ENCODE peak calls at places on chromosomes 5 and 9, in four cellular contexts. C, L, D and Q are unnamed samples.

GRCh38 chr5:153613143-153613542 is 122.7 kb downstream of the GRIA1 start:
- DNase-seq in L (no peak), D (no peak), C (no peak), Q (no peak)

GRCh38 chr5:57676228-57677098 is 193.9 kb upstream of the ACTBL2 start:
- DNase-seq in L (no peak), C (no peak), D (no peak), Q (no peak)

GRCh38 chr9:116910201-116910600 is 223.1 kb downstream of the TRIM32 start:
- DNase-seq in L (no peak), D (no peak), C (no peak), Q (no peak)

GRCh38 chr9:125416517-125416916 is 154.9 kb downstream of the GAPVD1 start:
- DNase-seq in D (no peak), C (no peak), L (no peak), Q (no peak)

GRCh38 chr9:116335392-116335791 is 181.8 kb downstream of the PAPPA start:
- DNase-seq in L (no peak), C (no peak), D (no peak), Q (no peak)

GRCh38 chr5:73901455-73901854 is 275.5 kb downstream of the ARHGEF28 start:
- DNase-seq in D (no peak), C (no peak), L (no peak), Q (no peak)

GRCh38 chr9:120894404-120895226 is 17.6 kb upstream of the PHF19 start:
- DNase-seq in C (no peak), L (no peak), D (no peak), Q (no peak)

GRCh38 chr5:32709789-32710334 is 1.3 kb upstream of the NPR3 start:
- DNase-seq in D (no peak), C (peak; percentile 45), L (peak; percentile 38), Q (no peak)

GRCh38 chr5:55480781-55481180 is 54.0 kb downstream of the PLPP1 start:
- DNase-seq in C (no peak), D (no peak), L (no peak), Q (no peak)

GRCh38 chr5:41747291-41747690 is 122.9 kb downstream of the OXCT1 start:
- DNase-seq in D (no peak), L (no peak), C (no peak), Q (no peak)

GRCh38 chr9:70081120-70081495 is 37.5 kb downstream of the MAMDC2 start:
- DNase-seq in C (no peak), D (no peak), L (peak; percentile 69), Q (no peak)

GRCh38 chr5:172853355-172853975 is 19.4 kb downstream of the ERGIC1 start:
- DNase-seq in D (no peak), L (no peak), C (no peak), Q (no peak)

GRCh38 chr9:106697799-106698591 is 165.0 kb upstream of the ZNF462 start:
- DNase-seq in C (peak; percentile 29), L (peak; percentile 62), D (peak; percentile 54), Q (no peak)

GRCh38 chr9:114396558-114397218 is 8.9 kb upstream of the AKNA start:
- DNase-seq in L (peak; percentile 81), C (no peak), D (no peak), Q (no peak)

GRCh38 chr9:17532461-17532860 is 46.4 kb upstream of the SH3GL2 start:
- DNase-seq in D (no peak), L (no peak), C (no peak), Q (no peak)

GRCh38 chr9:129408535-129409215 is 212.2 kb downstream of the C9orf50 start:
- DNase-seq in C (no peak), D (no peak), L (no peak), Q (no peak)

GRCh38 chr5:4196744-4197646 is 601.4 kb downstream of the IRX1 start:
- DNase-seq in D (no peak), L (no peak), C (no peak), Q (no peak)

GRCh38 chr5:74556631-74557595 is 83.6 kb downstream of the ENC1 start:
- DNase-seq in C (no peak), L (no peak), D (no peak), Q (no peak)

GRCh38 chr5:73441377-73441776 is 7.2 kb downstream of the FOXD1 start:
- DNase-seq in C (no peak), L (no peak), D (no peak), Q (no peak)

GRCh38 chr9:75504721-75505120 is 385.8 kb upstream of the PCSK5 start:
- DNase-seq in D (no peak), L (no peak), C (no peak), Q (no peak)
- H3K27ac ChIP-seq in D (no peak overlapping the region), L (no peak overlapping the region), C (no peak overlapping the region), Q (no peak overlapping the region)

DNA sequence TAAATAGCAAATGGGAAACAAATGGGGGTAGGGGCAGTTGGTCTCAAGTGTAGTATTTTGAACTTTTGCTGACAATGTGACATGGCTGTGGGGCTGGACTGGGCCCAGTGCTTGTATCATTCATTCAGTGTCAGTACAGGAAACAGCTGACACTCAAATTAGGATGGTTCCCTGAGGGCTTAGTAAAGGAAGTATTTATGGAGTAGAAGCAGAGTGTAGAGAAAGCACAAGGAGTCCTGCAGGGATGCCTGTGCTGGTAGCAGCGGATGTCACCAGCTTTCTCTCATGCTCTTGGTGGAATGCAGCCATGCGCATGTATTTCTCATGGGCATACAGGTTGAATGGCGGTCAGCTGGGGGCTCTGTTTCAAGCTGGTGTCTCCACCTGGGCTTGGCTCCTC is 72.9 kb upstream of the SLC44A1 start:
- DNase-seq in L (no peak), C (no peak), D (no peak), Q (no peak)
- TF ChIP-seq CTCF in L (no peak), C (no peak), D (no peak), Q (no peak)

DNA sequence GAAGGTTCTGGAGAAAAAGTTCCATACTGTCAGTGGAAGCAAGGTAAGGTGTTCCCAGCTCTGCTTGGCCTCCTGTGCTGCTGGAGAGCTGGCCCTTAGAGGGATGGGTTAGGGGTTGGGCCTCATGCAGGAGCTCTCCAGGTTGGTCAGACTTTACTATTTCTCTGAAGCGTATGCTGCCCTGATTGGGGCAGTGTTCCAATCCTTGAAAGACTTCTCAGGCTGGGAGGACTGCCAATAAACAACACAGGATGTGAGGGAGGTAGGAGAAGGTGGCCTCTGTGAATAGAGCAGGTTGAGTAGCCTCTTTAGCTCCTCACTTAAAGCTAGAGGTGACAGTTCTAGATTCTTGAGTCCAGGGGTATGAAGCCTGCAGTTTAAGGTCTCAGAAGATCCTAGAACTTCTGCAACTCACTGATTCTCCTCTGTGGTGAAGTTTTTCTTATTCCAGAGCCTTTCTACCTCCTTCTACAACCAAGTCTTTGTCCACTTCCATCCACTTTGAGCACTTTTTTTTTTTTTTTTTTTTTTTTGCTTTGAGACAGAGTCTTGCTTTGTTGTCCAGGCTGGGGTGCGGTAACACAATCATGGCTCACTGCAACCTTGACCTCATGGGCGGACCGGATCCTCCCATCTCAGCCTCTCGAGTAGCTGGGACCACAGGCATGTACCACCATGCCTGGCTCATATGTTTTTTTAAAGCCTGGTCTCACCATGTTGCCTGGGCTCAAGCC is 3.0 kb downstream of the HNRNPAB start:
- DNase-seq in C (no peak), L (no peak), D (peak; percentile 67), Q (no peak)
- TF ChIP-seq POLR2A in C (no peak), L (no peak), D (peak; percentile 65), Q (no peak)

GRCh38 chr9:131125288-131126058 is at the start of gene NUP214:
- DNase-seq in C (peak; percentile 97), D (peak; percentile 100), L (peak; percentile 98), Q (peak; percentile 93)
- H3K27ac ChIP-seq in C (peak within 1 kb of the TSS; percentile 83), D (peak within 1 kb of the TSS; percentile 83), L (peak within 1 kb of the TSS; percentile 73), Q (peak within 1 kb of the TSS; percentile 91)

DNA sequence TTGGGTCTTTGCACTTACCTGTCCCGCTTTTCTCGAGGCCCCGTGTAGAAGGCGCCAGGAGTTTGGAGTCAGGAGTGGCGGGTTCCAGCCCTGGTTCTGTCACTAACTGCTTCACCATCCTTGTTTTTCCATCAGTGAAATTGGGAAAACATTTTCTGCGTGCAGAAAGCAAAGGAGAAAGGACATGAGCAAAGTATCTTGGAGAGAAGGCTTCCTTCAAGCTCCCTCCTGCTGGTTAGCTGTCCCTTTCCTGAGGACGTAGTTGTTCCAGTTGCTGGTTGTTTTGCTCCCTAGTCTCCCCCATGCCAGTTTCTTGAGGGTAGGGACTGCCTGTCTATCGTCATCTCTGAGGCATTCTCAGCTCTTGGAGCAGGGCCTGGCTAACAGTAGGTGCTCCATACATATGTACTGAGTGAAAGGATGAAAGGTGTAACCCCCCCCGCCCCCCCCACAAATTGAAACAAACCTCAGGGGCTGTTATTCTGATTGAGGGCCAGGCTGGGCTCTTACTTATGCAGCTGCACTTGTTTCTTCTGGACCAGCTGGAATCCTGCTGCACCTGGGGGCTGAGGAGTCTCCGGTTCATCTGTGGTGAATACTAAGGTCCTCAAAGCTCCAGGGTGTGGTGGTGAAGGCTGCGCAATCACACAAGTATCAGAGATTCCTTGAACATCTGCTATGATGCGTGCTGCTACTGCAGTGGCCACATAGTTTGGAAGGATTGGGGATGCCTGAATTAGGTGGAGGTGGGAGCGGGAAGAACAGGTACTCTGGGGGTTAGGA is 1.0 kb downstream of the SMIM3 start:
- DNase-seq in L (no peak), D (no peak), C (no peak), Q (no peak)
- TF ChIP-seq CTCF in L (no peak), D (no peak), C (no peak), Q (no peak)

GRCh38 chr5:7868773-7869473 is at the start of the genes FASTKD3 and MTRR:
- DNase-seq in D (peak; percentile 97), C (peak; percentile 86), L (peak; percentile 90), Q (peak; percentile 53)
- TF ChIP-seq POLR2A in D (peak; percentile 76), C (peak; percentile 13), L (peak; percentile 17), Q (no peak)

GRCh38 chr9:4923580-4924544 is 61.2 kb upstream of the JAK2 start:
- DNase-seq in L (no peak), C (no peak), D (no peak), Q (no peak)
- H3K27ac ChIP-seq in L (no peak overlapping the region), C (no peak overlapping the region), D (no peak overlapping the region), Q (no peak overlapping the region)

GRCh38 chr5:180798193-180798592 is 4.4 kb downstream of the MGAT1 start:
- DNase-seq in C (no peak), L (no peak), D (no peak), Q (no peak)

GRCh38 chr5:180801596-180802324 is 846 bp downstream of the MGAT1 start:
- DNase-seq in C (no peak), L (no peak), D (no peak), Q (no peak)

GRCh38 chr5:180797256-180798192 is 5.1 kb downstream of the MGAT1 start:
- DNase-seq in C (no peak), L (no peak), D (no peak), Q (no peak)

GRCh38 chr5:180799902-180800801 is 2.5 kb downstream of the MGAT1 start:
- DNase-seq in D (peak; percentile 74), L (no peak), C (no peak), Q (no peak)

GRCh38 chr5:180799194-180799593 is 3.4 kb downstream of the MGAT1 start:
- DNase-seq in C (no peak), D (peak; percentile 81), L (no peak), Q (no peak)
- TF ChIP-seq CTCF in C (no peak), D (no peak), L (no peak), Q (no peak)